ENCODE peak calls at places on chromosomes 7 and 10, in five cellular contexts. C is HepG2, J is SK-N-SH, F is K562, X is GM12878. P is an unnamed sample.
A peak's percentile ranks its signal among the peaks of the same experiment; 100 is the strongest.

GRCh38 chr7:44977304-44977858 is 1.4 kb downstream of the MYO1G start:
- DNase-seq in C (no peak), J (no peak), F (no peak), X (no peak), P (peak; percentile 78)

GRCh38 chr7:18995811-18996400 is 121.5 kb downstream of the TWIST1 start:
- DNase-seq in C (no peak), J (peak; percentile 76), F (no peak), X (no peak), P (no peak)

GRCh38 chr10:70417568-70417967 is 13.6 kb downstream of the EIF4EBP2 start:
- DNase-seq in C (no peak), J (no peak), F (no peak), X (no peak), P (no peak)

GRCh38 chr10:69232252-69232651 is 12.1 kb downstream of the HKDC1 start:
- DNase-seq in C (no peak), J (no peak), F (no peak), X (no peak), P (no peak)

GRCh38 chr10:86662186-86663045 is 5.9 kb upstream of the LDB3 start:
- DNase-seq in C (no peak), J (no peak), F (no peak), X (no peak), P (no peak)

GRCh38 chr10:61900829-61901783 is at the start of gene ARID5B:
- DNase-seq in C (peak; percentile 68), J (peak; percentile 68), F (peak; percentile 78), X (no peak), P (peak; percentile 21)

GRCh38 chr10:93462881-93463280 is 19.3 kb downstream of the MYOF start:
- DNase-seq in C (no peak), J (no peak), F (no peak), X (peak; percentile 23), P (no peak)

GRCh38 chr10:3398825-3399646 is 226.5 kb upstream of the PITRM1 start:
- DNase-seq in C (peak; percentile 84), J (peak; percentile 93), F (no peak), X (no peak), P (no peak)

GRCh38 chr10:48533951-48534720 is 70.7 kb downstream of the ARHGAP22 start:
- DNase-seq in C (no peak), J (no peak), F (no peak), X (no peak), P (no peak)

GRCh38 chr7:6718124-6718523 is 11.4 kb upstream of the ZNF12 start:
- DNase-seq in C (no peak), J (no peak), F (peak; percentile 14), X (no peak), P (no peak)

GRCh38 chr10:75016290-75016689 is 95.2 kb upstream of the SAMD8 start:
- DNase-seq in C (no peak), J (no peak), F (no peak), X (no peak), P (no peak)

GRCh38 chr10:74227697-74228424 is 76.8 kb downstream of the ADK start:
- DNase-seq in C (no peak), J (no peak), F (no peak), X (peak; percentile 17), P (no peak)

GRCh38 chr10:101095550-101096213 is 33.9 kb downstream of the KAZALD1 start:
- DNase-seq in C (peak; percentile 66), J (peak; percentile 85), F (peak; percentile 77), X (peak; percentile 52), P (peak; percentile 60)

GRCh38 chr7:45592230-45592991 is 18.2 kb downstream of the ADCY1 start:
- DNase-seq in C (no peak), J (peak; percentile 69), F (no peak), X (no peak), P (no peak)

GRCh38 chr7:42854521-42855118 is 57.2 kb downstream of the C7orf25 start:
- DNase-seq in C (no peak), J (no peak), F (no peak), X (no peak), P (no peak)

GRCh38 chr7:112982441-112983063 is 104.1 kb downstream of the GPR85 start:
- DNase-seq in C (no peak), J (no peak), F (no peak), X (no peak), P (no peak)

GRCh38 chr10:75424553-75424952 is 6.9 kb upstream of the LRMDA start:
- DNase-seq in C (no peak), J (no peak), F (no peak), X (no peak), P (no peak)

GRCh38 chr7:116327751-116328150 is 117.4 kb downstream of the TES start:
- DNase-seq in C (no peak), J (no peak), F (peak; percentile 13), X (no peak), P (no peak)

GRCh38 chr10:48608279-48608681 is 3.4 kb upstream of the ARHGAP22 start:
- DNase-seq in C (peak; percentile 6), J (peak; percentile 67), F (peak; percentile 73), X (peak; percentile 48), P (no peak)

GRCh38 chr7:99008181-99008631 is 129.9 kb downstream of the TRRAP start:
- DNase-seq in C (no peak), J (no peak), F (no peak), X (no peak), P (no peak)

GRCh38 chr7:158649279-158649678 is 55.3 kb downstream of the NCAPG2 start:
- DNase-seq in C (peak; percentile 67), J (peak; percentile 70), F (peak; percentile 23), X (no peak), P (peak; percentile 17)

GRCh38 chr7:2148189-2148588 is 84.6 kb downstream of the MAD1L1 start:
- DNase-seq in C (no peak), J (no peak), F (no peak), X (no peak), P (no peak)

GRCh38 chr10:46544989-46545791 is 11.3 kb downstream of the GPRIN2 start:
- DNase-seq in C (no peak), J (peak; percentile 62), F (peak; percentile 50), X (no peak), P (peak; percentile 34)

GRCh38 chr10:76301950-76302349 is 870.5 kb downstream of the LRMDA start:
- DNase-seq in C (peak; percentile 18), J (no peak), F (no peak), X (no peak), P (no peak)

GRCh38 chr7:86904949-86905834 is 154.3 kb downstream of the ELAPOR2 start:
- DNase-seq in C (peak; percentile 16), J (peak; percentile 15), F (peak; percentile 50), X (no peak), P (no peak)

GRCh38 chr7:155251831-155252230 is 45.8 kb upstream of the INSIG1 start:
- DNase-seq in C (no peak), J (peak; percentile 53), F (no peak), X (no peak), P (no peak)

GRCh38 chr10:106571216-106571954 is 593.1 kb downstream of the SORCS1 start:
- DNase-seq in C (no peak), J (peak; percentile 34), F (peak; percentile 4), X (no peak), P (no peak)

DNA sequence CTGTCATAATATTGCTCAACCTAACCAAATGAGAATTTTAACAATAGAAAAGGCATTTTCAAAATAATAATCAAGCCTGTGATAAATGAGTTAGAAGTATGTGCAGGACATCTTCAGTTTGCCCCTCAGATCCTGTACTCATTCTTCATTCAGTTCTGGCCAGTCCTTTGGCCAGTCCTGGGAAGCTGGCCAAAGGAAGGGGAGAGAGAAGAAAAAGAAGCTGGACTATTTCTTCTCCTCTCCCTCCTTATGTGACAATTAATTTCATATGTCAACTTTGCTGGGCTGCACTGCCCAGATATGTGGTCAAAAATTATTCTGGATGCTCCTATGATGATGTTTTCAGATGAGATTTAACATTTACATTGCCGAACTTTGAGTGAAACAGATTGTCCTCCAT is 31.6 kb upstream of the ITGB8 start:
- DNase-seq in C (no peak), J (no peak), F (no peak), X (no peak), P (no peak)
- TF ChIP-seq REST in C (no peak), J (no peak), F (no peak), X (no peak), P (no peak)

GRCh38 chr7:143433759-143434158 is 9.5 kb upstream of the TAS2R60 start:
- DNase-seq in C (no peak), J (no peak), F (no peak), X (no peak), P (no peak)

GRCh38 chr7:143435266-143435665 is 8.0 kb upstream of the TAS2R60 start:
- DNase-seq in C (no peak), J (no peak), F (no peak), X (no peak), P (no peak)

GRCh38 chr7:143437568-143437967 is 5.7 kb upstream of the TAS2R60 start:
- DNase-seq in C (no peak), J (no peak), F (no peak), X (no peak), P (no peak)

GRCh38 chr7:143434660-143435059 is 8.6 kb upstream of the TAS2R60 start:
- DNase-seq in C (no peak), J (no peak), F (peak; percentile 61), X (no peak), P (no peak)

DNA sequence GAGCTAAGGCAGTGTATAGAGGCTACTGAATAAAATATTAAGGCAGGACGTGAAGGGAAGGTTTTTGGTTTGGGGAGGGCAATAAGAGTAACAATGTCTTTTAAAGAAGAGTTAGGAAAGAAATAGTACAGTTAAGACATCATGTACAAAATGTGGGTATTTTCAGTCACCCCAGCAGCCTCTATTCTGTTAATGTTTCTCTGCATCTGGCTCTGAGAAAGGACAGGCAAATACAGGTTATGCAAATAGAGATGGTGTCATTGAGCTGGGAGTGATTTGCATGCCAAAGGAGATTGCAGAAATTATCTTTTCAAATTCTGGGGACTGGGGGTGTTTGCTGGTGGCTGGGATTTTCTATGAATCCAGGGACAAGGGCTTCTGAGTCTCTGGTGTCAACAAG is 6.7 kb upstream of the TAS2R60 start:
- DNase-seq in C (no peak), J (no peak), F (no peak), X (no peak), P (no peak)
- H3K4me3 ChIP-seq in C (no peak overlapping the region), J (no peak overlapping the region), F (no peak overlapping the region), X (no peak overlapping the region), P (no peak overlapping the region)

GRCh38 chr10:65827344-65827743 is 1098.5 kb upstream of the LRRTM3 start:
- DNase-seq in C (no peak), J (no peak), F (no peak), X (no peak), P (no peak)
- TF ChIP-seq GABPA in C (no peak), J (no peak), F (no peak), X (no peak), P (no peak)

DNA sequence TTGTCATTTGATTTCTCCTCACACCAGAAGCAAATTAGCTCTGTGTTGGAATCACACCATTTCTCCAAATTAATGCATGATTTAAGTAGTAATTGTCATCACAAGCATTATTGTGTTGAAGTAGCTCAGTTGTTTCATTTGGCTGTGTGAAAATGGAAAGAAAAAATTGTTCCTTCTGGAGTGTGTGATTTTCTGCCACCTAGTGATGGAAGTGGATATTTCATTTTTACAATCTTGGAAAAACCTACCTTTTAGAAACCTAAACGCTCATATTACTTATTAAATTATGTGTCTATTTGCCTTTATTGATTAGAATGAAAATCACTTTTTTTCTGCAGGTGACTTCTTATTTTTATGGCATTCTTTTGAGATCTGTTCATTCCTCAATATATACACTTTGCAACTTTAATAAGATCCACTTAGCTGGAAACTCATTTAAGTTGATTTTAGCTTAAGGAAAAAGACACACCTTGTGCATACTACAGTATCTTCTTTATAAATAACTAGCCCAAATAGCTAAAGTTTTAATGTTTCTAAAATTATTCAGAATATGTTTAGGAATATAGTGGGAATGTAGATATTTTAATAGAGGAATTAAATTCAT is 50.0 kb downstream of the SRI start:
- DNase-seq in C (peak; percentile 10), J (peak; percentile 15), F (peak; percentile 28), X (no peak), P (no peak)
- TF ChIP-seq REST in C (no peak), J (no peak), F (no peak), X (no peak), P (no peak)

P was measured in HL-60.